ENCODE peak calls at places on chromosome 7, in nine cellular contexts. N is MM.1S; D is CD4-positive, alpha-beta memory T cell; M is breast epithelium; J is testis; L is colonic mucosa; R is heart left ventricle; S is A549; O is GM23248. T is an unnamed sample.

GRCh38 chr7:28986723-28987122 is 28.6 kb upstream of the TRIL start:
- DNase-seq in N (no peak), D (no peak), M (no peak), J (no peak), L (no peak), R (no peak), S (no peak), O (peak), T (no peak)

GRCh38 chr7:25856056-25856780 is 295.8 kb upstream of the NFE2L3 start:
- DNase-seq in N (no peak), D (no peak), M (no peak), J (peak), L (peak), R (no peak), S (no peak), O (peak), T (no peak)

GRCh38 chr7:75861636-75862035 is 17.2 kb upstream of the RHBDD2 start:
- DNase-seq in N (no peak), D (no peak), M (no peak), J (no peak), L (no peak), R (no peak), S (no peak), O (peak), T (no peak)

GRCh38 chr7:30068117-30068516 is 39.9 kb downstream of the PLEKHA8 start:
- DNase-seq in N (no peak), D (no peak), M (no peak), J (no peak), L (no peak), R (no peak), S (no peak), O (peak), T (no peak)

GRCh38 chr7:107711301-107711700 is 32.6 kb upstream of the CBLL1 start:
- DNase-seq in N (no peak), D (no peak), M (no peak), J (no peak), L (no peak), R (no peak), S (no peak), O (peak), T (no peak)

GRCh38 chr7:112286294-112287086 is 80.0 kb downstream of the ZNF277 start:
- DNase-seq in N (no peak), D (no peak), M (no peak), J (no peak), L (no peak), R (no peak), S (no peak), O (no peak), T (no peak)

GRCh38 chr7:6160191-6160623 is 112.2 kb downstream of the CYTH3 start:
- DNase-seq in N (no peak), D (no peak), M (no peak), J (peak), L (peak), R (peak), S (peak), O (peak), T (no peak)

GRCh38 chr7:68730871-68731403 is 867.3 kb upstream of the AUTS2 start:
- DNase-seq in N (no peak), D (no peak), M (peak), J (no peak), L (no peak), R (no peak), S (peak), O (no peak), T (no peak)

GRCh38 chr7:44961844-44962482 is 16.9 kb downstream of the MYO1G start:
- DNase-seq in N (no peak), D (no peak), M (no peak), J (no peak), L (no peak), R (no peak), S (no peak), O (peak), T (no peak)

GRCh38 chr7:123115331-123115730 is 84.4 kb downstream of the SLC13A1 start:
- DNase-seq in N (no peak), D (no peak), M (no peak), J (no peak), L (no peak), R (no peak), S (no peak), O (no peak), T (no peak)

GRCh38 chr7:123114288-123114687 is 85.5 kb downstream of the SLC13A1 start:
- DNase-seq in N (no peak), D (no peak), M (no peak), J (no peak), L (no peak), R (no peak), S (no peak), O (no peak), T (no peak)

GRCh38 chr7:123112833-123113232 is 86.9 kb downstream of the SLC13A1 start:
- DNase-seq in N (no peak), D (no peak), M (no peak), J (no peak), L (no peak), R (no peak), S (no peak), O (no peak), T (no peak)
- H3K27ac ChIP-seq in N (no peak), D (no peak), M (no peak), J (no peak), L (no peak), R (no peak), S (no peak), O (no peak), T (no peak)

DNA sequence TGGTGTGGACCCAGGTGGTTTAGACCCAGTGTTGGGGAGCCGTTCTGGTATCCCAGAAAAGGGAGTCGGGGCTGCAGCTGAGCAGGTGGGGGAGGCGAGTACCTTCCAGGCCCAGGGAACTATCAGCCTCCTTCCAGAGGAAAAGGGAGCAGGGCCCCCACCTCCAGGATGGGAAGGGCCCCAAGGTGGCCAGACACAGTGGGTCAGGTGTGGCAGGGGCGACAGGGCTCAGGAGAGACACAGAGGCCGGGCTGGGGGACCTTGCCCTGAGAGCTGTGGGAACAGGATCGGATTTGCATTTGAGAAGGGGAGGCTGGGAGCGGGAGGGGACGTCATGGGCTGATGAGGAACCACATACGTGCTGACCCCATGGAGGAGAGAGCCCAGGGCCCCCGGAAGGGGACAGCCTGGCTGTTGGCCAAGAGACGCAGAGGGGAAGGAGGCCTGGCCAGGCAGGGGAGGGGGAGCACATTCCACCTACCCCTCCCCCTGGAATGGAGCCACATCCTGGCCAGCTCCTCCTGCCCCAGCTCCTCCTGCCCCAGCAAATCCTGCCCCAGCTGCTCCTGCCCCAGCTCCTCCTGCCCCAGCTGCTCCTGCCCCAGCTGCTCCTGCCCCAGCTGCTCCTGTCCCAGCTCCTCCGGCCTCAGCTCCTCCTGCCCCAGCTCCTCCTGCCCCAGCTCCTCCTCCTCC is 9.7 kb upstream of the TTYH3 start:
- DNase-seq in N (no peak), D (no peak), M (no peak), J (no peak), L (no peak), R (peak), S (no peak), O (no peak), T (no peak)
- H3K27ac ChIP-seq in N (no peak), D (no peak), M (no peak), J (no peak), L (no peak), R (peak), S (no peak), O (no peak), T (no peak)

DNA sequence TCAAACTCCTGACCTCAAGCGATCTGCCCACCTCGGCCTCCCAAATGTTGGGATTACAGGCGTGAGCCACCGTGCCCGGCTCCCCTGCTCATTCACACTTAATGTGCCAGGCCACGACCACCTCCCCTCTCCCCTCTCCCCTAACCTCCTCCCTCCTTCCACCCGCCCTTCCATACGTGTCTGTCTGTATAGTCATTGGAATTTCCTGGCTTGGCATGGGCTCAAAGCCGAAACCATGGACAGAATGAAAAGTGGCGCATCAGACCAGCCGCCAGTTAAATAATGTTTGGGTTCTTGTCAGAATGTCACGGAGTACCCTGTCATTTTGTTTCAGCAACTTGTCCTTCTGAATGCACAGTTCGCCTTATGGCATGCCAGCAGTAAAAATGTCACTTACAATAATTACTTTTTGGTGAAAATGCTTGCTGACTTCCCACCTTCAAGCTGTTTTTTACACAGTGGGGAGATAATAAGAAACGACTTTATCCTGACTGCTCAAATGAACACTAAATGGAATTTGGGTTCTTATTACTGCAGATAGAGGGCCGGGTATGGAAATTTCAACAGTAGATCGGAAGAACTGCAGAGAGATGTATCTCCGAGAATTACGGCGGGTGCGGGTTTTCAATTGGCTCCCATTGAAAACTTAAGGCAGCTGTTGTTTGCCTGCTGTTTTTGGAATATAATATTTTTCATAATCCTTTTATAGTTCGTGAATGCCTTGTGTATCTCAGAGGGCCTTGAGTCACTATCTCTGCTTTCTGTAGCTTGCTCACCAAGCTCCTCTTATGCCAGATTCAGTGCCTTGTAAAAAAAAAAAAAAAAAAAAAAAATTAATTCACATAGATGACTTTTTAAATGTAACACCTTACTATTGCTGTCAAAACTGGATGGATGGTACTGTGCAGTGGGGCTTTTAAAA is 65.5 kb upstream of the SH2B2 start:
- DNase-seq in N (no peak), D (no peak), M (no peak), J (no peak), L (no peak), R (no peak), S (no peak), O (peak), T (no peak)
- H3K27ac ChIP-seq in N (no peak), D (no peak), M (no peak), J (no peak), L (no peak), R (no peak), S (no peak), O (no peak), T (no peak)

DNA sequence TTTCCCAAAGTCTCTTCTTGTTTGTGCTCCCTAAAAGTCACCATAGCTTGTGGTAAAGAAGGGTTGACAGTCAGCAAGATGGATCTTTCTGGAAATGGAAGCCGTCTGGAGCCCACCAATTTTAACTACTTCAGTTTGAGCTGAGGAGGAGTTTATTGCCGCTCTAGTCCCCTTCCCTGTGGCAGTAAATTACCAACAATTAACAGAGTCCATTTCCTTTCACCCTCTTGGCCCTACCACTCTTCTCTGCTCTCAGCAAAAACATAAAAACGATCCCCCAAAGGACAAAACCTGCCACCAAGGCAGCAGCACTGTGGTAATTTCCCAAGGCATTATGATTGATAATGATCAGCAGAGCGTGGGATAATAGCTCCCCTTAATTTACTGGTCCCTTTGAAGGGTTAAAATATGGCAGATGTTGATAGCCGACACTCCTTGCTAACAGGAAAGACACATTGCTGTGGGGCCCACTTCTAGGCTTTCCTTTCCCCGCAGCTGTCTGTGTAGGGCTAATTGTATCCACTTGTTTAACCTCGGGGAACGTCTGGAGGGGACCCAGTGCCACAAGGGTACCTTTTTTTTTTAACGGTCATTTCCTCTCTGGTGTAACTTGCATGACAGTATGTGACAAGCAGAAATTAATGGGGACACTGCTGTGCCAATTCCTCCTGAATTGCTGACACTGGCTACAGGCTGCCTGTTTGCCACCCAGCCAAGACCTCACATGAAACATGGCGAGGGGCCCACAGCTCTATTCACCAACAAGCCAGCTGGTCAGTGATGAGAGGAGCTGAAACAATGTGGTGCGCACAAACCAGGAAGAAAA is 81.4 kb downstream of the CDK6 start:
- DNase-seq in N (no peak), D (no peak), M (no peak), J (no peak), L (no peak), R (no peak), S (no peak), O (no peak), T (peak)
- H3K27ac ChIP-seq in N (no peak), D (no peak), M (no peak), J (no peak), L (no peak), R (no peak), S (peak), O (no peak), T (peak)